ENCODE peak calls at places on chromosomes 3 and 15, in nine cellular contexts. E is ovary; S is CD4-positive, CD25-positive, alpha-beta regulatory T cell; G is psoas muscle; Z is mucosa of descending colon; W is astrocyte; Y is HCT116; H is CD8-positive, alpha-beta memory T cell; C is esophagus squamous epithelium. J is an unnamed sample. For H3K36me3, the result is how much of the 10 kb centered on the place peaks cover.

GRCh38 chr3:33277193-33277882 is at the start of gene FBXL2:
- DNase-seq in Z (peak), H (no peak), S (no peak), W (peak), E (peak), Y (peak), G (peak), C (no peak), J (peak)

GRCh38 chr3:157669403-157669802 is 166.2 kb upstream of the VEPH1 start:
- DNase-seq in Y (no peak), Z (no peak), S (no peak), E (no peak), C (no peak), W (no peak), G (no peak), H (no peak), J (no peak)

GRCh38 chr15:57171414-57171813 is 204.9 kb upstream of the CGNL1 start:
- DNase-seq in Z (no peak), H (no peak), W (no peak), C (no peak), E (no peak), S (no peak), Y (no peak), G (no peak), J (no peak)

GRCh38 chr3:103319912-103320311 is 885.1 kb downstream of the ZPLD1 start:
- DNase-seq in C (no peak), Z (no peak), H (no peak), S (no peak), G (no peak), Y (no peak), W (no peak), E (no peak), J (no peak)

GRCh38 chr15:56760186-56760585 is 26.9 kb upstream of the ZNF280D start:
- DNase-seq in S (no peak), Z (no peak), Y (no peak), G (no peak), E (no peak), W (peak), H (no peak), C (no peak), J (no peak)

GRCh38 chr15:40697916-40698315 is 2.9 kb downstream of the RAD51 start:
- DNase-seq in Y (no peak), E (no peak), S (no peak), G (no peak), W (no peak), Z (no peak), C (no peak), H (no peak), J (no peak)

GRCh38 chr3:124565013-124565412 is 165.2 kb upstream of the UMPS start:
- DNase-seq in W (no peak), Z (peak), C (no peak), E (peak), S (peak), H (peak), Y (peak), G (peak), J (peak)

GRCh38 chr15:36903922-36904479 is 196.3 kb downstream of the MEIS2 start:
- DNase-seq in S (no peak), Z (no peak), G (no peak), H (no peak), Y (no peak), W (peak), C (no peak), E (no peak), J (no peak)

GRCh38 chr3:45601156-45601555 is 6.6 kb downstream of the LIMD1 start:
- DNase-seq in W (no peak), C (no peak), H (no peak), S (no peak), G (no peak), Z (no peak), Y (no peak), E (no peak), J (no peak)

GRCh38 chr3:52446631-52447511 is 2.0 kb upstream of the SEMA3G start:
- DNase-seq in C (no peak), S (peak), H (peak), W (no peak), G (peak), Y (peak), Z (peak), E (peak), J (no peak)

GRCh38 chr3:36221975-36222374 is 158.3 kb upstream of the STAC start:
- DNase-seq in C (no peak), W (no peak), Y (no peak), S (no peak), H (no peak), Z (no peak), E (no peak), G (no peak), J (no peak)

GRCh38 chr3:101195951-101196713 is 124.2 kb downstream of the IMPG2 start:
- DNase-seq in E (no peak), G (no peak), H (no peak), Y (peak), C (no peak), Z (no peak), S (no peak), W (peak), J (no peak)

GRCh38 chr3:194194051-194194756 is 58.3 kb downstream of the HES1 start:
- DNase-seq in C (no peak), E (no peak), W (no peak), S (no peak), H (no peak), Y (no peak), G (no peak), Z (no peak), J (no peak)

GRCh38 chr15:85763557-85764303 is 31.0 kb downstream of the KLHL25 start:
- DNase-seq in Z (peak), G (no peak), W (no peak), S (no peak), Y (no peak), C (no peak), E (no peak), H (no peak), J (no peak)

GRCh38 chr3:20072422-20072821 is 32.2 kb downstream of the KAT2B start:
- DNase-seq in H (no peak), C (no peak), G (no peak), E (no peak), Y (no peak), Z (no peak), W (no peak), S (no peak), J (no peak)

GRCh38 chr3:45553469-45553974 is 41.0 kb upstream of the LIMD1 start:
- DNase-seq in C (no peak), S (no peak), H (no peak), Z (no peak), W (peak), E (peak), Y (no peak), G (peak), J (no peak)

GRCh38 chr15:57654136-57654845 is 52.2 kb upstream of the POLR2M start:
- DNase-seq in G (no peak), H (no peak), C (no peak), S (no peak), Y (no peak), W (no peak), E (no peak), Z (no peak), J (no peak)

GRCh38 chr15:93291380-93291779 is 202.4 kb upstream of the RGMA start:
- DNase-seq in Y (no peak), G (no peak), W (no peak), C (no peak), E (no peak), S (no peak), Z (no peak), H (no peak), J (no peak)

GRCh38 chr15:40722934-40723333 is 28.0 kb downstream of the RAD51 start:
- DNase-seq in Z (no peak), S (no peak), G (no peak), Y (no peak), C (no peak), E (no peak), H (no peak), W (no peak), J (no peak)

GRCh38 chr3:191963182-191963581 is 502.2 kb downstream of the PYDC2 start:
- DNase-seq in Z (no peak), C (no peak), Y (no peak), G (no peak), H (no peak), E (no peak), S (no peak), W (peak), J (no peak)

GRCh38 chr3:58459160-58459559 is 25.5 kb upstream of the PDHB start:
- DNase-seq in E (no peak), W (no peak), H (no peak), C (no peak), Y (no peak), Z (no peak), S (no peak), G (no peak), J (no peak)

GRCh38 chr3:116067275-116067674 is 378.0 kb downstream of the LSAMP start:
- DNase-seq in E (no peak), Z (no peak), W (no peak), C (no peak), G (no peak), S (no peak), H (no peak), Y (no peak), J (no peak)

GRCh38 chr3:48472673-48472922 is 26.1 kb downstream of the ATRIP start:
- DNase-seq in E (no peak), W (peak), Z (no peak), G (no peak), Y (peak), C (no peak), H (no peak), S (no peak), J (no peak)

GRCh38 chr3:170599995-170600624 is 14.2 kb upstream of the SLC7A14 start:
- DNase-seq in S (no peak), Y (no peak), C (no peak), H (no peak), W (no peak), G (no peak), E (no peak), Z (no peak), J (no peak)

GRCh38 chr3:150094150-150094932 is 123.6 kb upstream of the PFN2 start:
- DNase-seq in H (no peak), S (no peak), C (no peak), W (no peak), Y (peak), Z (no peak), E (no peak), G (peak), J (no peak)

GRCh38 chr3:16738451-16738850 is 133.2 kb upstream of the DAZL start:
- DNase-seq in G (no peak), H (no peak), W (no peak), E (no peak), C (no peak), Y (no peak), Z (no peak), S (no peak), J (no peak)

GRCh38 chr15:30928076-30928475 is 24.4 kb downstream of the FAN1 start:
- DNase-seq in E (no peak), Y (no peak), C (no peak), Z (no peak), W (no peak), S (no peak), G (no peak), H (no peak), J (no peak)

GRCh38 chr3:190706582-190706981 is 155.9 kb downstream of the GMNC start:
- DNase-seq in G (no peak), W (no peak), H (no peak), S (no peak), Y (no peak), E (no peak), Z (no peak), C (no peak), J (no peak)

DNA sequence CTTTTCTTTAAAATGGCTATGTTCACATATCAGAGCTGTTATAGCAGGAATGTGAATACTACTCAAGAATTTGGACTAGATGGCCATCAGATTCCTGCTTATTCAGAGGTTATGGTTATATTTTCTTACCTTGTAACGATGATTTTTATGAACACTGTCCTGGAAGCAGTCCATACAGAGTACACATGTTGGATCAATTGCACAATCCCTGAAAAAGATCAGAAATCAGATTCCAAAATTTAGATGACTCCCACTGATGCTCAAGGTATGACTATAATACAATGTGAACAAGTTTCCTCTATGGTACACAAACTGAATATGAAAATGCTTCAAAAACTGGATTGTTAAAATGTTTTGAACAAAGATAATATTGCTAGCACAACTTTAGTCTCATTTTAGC is 23.3 kb downstream of the UBR1 start:
- DNase-seq in Y (no peak), W (no peak), C (no peak), Z (no peak), H (no peak), E (no peak), G (no peak), S (no peak), J (no peak)
- H3K36me3 ChIP-seq in Y (under half), W (under half), C (half or more), Z (under half), H (under half), E (under half), G (under half), S (under half), J (under half)

GRCh38 chr15:64396790-64397189 is 9.2 kb downstream of the TRIP4 start:
- DNase-seq in H (no peak), E (no peak), G (no peak), W (no peak), S (no peak), Y (no peak), C (no peak), Z (no peak), J (no peak)
- H3K36me3 ChIP-seq in H (under half), E (under half), G (under half), W (under half), S (half or more), Y (under half), C (half or more), Z (under half), J (half or more)

DNA sequence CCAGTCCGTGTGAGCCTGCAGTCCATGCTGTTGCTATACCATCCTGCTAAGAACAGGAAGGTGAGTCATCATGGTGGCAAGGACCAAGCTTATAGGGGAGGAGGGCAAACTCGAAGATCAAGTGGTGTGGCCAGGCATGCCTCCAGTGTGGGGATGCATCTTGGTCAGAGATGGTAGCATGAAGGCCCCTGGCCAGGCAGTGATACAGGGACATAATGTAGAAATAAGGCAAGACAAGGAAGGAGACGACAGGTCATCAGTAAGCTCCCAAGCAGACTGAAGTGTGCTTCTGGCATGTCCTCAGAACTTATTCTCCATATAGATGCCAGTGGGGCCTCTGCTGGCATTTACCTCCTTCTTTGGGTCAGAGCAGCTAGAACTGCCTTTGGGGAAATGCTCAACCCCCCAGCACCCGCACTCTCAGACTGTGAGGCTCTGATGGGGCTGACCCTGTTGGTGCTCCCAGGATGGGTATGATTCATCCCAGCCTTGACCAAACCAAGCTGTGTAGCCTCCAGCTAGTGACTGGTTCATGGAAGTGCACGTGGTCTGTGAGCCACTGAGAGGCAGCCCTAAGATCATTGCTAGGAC is 52.5 kb upstream of the ATP2B2 start:
- DNase-seq in Y (no peak), W (peak), C (no peak), Z (no peak), H (no peak), S (no peak), E (no peak), G (no peak), J (no peak)
- H3K36me3 ChIP-seq in Y (under half), W (under half), C (under half), Z (under half), H (under half), S (under half), E (under half), G (under half), J (under half)

GRCh38 chr3:47411696-47412452 is 31.1 kb downstream of the PTPN23 start:
- DNase-seq in Y (no peak), Z (no peak), G (no peak), E (no peak), C (no peak), H (no peak), W (no peak), S (no peak), J (peak)

GRCh38 chr3:47413751-47414150 is 32.9 kb downstream of the PTPN23 start:
- DNase-seq in Y (no peak), W (no peak), E (no peak), S (no peak), H (no peak), G (no peak), Z (no peak), C (no peak), J (peak)

GRCh38 chr3:47412453-47412756 is 31.6 kb downstream of the PTPN23 start:
- DNase-seq in W (no peak), Z (no peak), G (no peak), Y (no peak), H (no peak), S (no peak), E (no peak), C (no peak), J (no peak)

GRCh38 chr3:47414161-47414564 is 33.3 kb downstream of the PTPN23 start:
- DNase-seq in W (no peak), Z (no peak), E (no peak), G (no peak), H (no peak), S (no peak), Y (no peak), C (no peak), J (no peak)

GRCh38 chr3:47412842-47413520 is 32.2 kb downstream of the PTPN23 start:
- DNase-seq in Z (no peak), H (no peak), W (no peak), Y (no peak), G (no peak), C (no peak), E (no peak), S (no peak), J (no peak)
- H3K36me3 ChIP-seq in Z (under half), H (under half), W (under half), Y (under half), G (under half), C (half or more), E (under half), S (half or more), J (under half)

DNA sequence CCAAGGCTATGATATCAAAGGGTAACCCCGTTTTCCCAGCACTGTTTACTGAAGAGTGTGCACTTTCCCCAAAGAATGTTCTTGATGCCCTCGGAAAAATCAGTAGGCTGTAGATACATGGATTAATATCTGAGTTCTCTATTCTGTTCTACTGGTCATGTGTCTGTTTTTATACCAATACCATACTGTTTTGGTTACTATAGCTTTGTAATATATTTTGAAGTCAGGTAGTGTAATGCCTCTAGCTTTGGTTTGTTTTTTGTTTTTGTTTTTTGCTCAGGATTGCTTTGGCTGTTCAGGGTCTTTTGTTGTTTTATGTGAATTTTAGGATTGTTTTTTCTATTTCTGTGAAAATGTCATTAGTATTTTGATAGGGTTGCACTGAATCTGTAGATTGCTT is 95.1 kb downstream of the PLD1 start:
- DNase-seq in Y (no peak), Z (no peak), C (no peak), G (no peak), W (no peak), H (no peak), S (no peak), E (no peak), J (no peak)
- H3K36me3 ChIP-seq in Y (under half), Z (under half), C (half or more), G (under half), W (under half), H (under half), S (under half), E (under half), J (under half)

GRCh38 chr15:98959640-98960007 is 48.0 kb downstream of the PGPEP1L start:
- DNase-seq in Z (no peak), Y (no peak), E (no peak), S (no peak), C (no peak), W (no peak), H (no peak), G (no peak), J (no peak)

GRCh38 chr15:98958918-98959639 is 48.5 kb downstream of the PGPEP1L start:
- DNase-seq in E (peak), H (no peak), Y (no peak), W (no peak), G (no peak), Z (no peak), S (no peak), C (no peak), J (no peak)

GRCh38 chr15:98956796-98957553 is 50.6 kb downstream of the PGPEP1L start:
- DNase-seq in Y (no peak), C (no peak), S (no peak), W (no peak), H (no peak), E (no peak), G (no peak), Z (no peak), J (no peak)

GRCh38 chr15:98957655-98958054 is 49.9 kb downstream of the PGPEP1L start:
- DNase-seq in H (no peak), E (no peak), Z (no peak), Y (no peak), C (no peak), W (no peak), S (no peak), G (no peak), J (no peak)

DNA sequence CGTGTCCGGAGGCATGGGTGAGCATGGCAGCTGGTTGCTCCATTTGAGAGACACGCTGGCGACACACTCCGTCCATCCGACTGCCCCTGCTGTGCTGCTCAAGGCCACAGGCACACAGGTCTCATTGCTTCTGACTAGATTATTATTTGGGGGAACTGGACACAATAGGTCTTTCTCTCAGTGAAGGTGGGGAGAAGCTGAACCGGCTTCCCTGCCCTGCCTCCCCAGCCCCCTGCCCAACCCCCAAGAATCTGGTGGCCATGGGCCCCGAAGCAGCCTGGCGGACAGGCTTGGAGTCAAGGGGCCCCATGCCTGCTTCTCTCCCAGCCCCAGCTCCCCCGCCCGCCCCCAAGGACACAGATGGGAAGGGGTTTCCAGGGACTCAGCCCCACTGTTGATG is 49.5 kb downstream of the PGPEP1L start:
- DNase-seq in Y (no peak), H (no peak), G (no peak), C (no peak), E (no peak), W (no peak), Z (no peak), S (no peak), J (no peak)
- H3K36me3 ChIP-seq in Y (under half), H (under half), G (under half), C (half or more), E (under half), W (under half), Z (under half), S (under half), J (under half)

GRCh38 chr15:75598361-75598760 is 19.2 kb upstream of the PTPN9 start:
- DNase-seq in G (no peak), H (no peak), W (no peak), S (no peak), Z (no peak), C (no peak), Y (no peak), E (no peak), J (no peak)
- H3K36me3 ChIP-seq in G (under half), H (under half), W (under half), S (under half), Z (under half), C (half or more), Y (under half), E (under half), J (under half)